ENCODE peak calls at places on chromosome 13, in ten cellular contexts. P, R, G, J, Z, M, N, Y, A and K are unnamed samples.
A peak's percentile ranks its signal among the peaks of the same experiment; 100 is the strongest.

GRCh38 chr13:30341815-30342570 is 34.6 kb upstream of the KATNAL1 start:
- DNase-seq in P (no peak), R (peak; percentile 88), G (no peak), J (peak; percentile 92), Z (peak; percentile 31), M (no peak), N (peak; percentile 92), Y (peak; percentile 94), A (peak; percentile 81), K (no peak)

GRCh38 chr13:20161275-20161950 is 561 bp upstream of the GJA3 start:
- DNase-seq in P (no peak), R (no peak), G (peak; percentile 12), J (no peak), Z (no peak), M (no peak), N (no peak), Y (no peak), A (peak; percentile 50), K (peak; percentile 64)

GRCh38 chr13:44386932-44387556 is 13.4 kb downstream of the SERP2 start:
- DNase-seq in P (no peak), R (no peak), G (no peak), J (no peak), Z (no peak), M (no peak), N (no peak), Y (no peak), A (no peak), K (no peak)

GRCh38 chr13:96091932-96092253 is 2.0 kb downstream of the HS6ST3 start:
- DNase-seq in P (no peak), R (no peak), G (no peak), J (no peak), Z (no peak), M (no peak), N (no peak), Y (no peak), A (no peak), K (no peak)

GRCh38 chr13:109256866-109257760 is 529.3 kb downstream of the IRS2 start:
- DNase-seq in P (no peak), R (peak; percentile 92), G (no peak), J (no peak), Z (peak; percentile 96), M (no peak), N (no peak), Y (peak; percentile 95), A (no peak), K (peak; percentile 77)

GRCh38 chr13:38702609-38703008 is 15.7 kb downstream of the FREM2 start:
- DNase-seq in P (no peak), R (no peak), G (no peak), J (no peak), Z (no peak), M (no peak), N (no peak), Y (no peak), A (no peak), K (no peak)

GRCh38 chr13:41388143-41388881 is 69.0 kb upstream of the RGCC start:
- DNase-seq in P (no peak), R (no peak), G (no peak), J (no peak), Z (no peak), M (no peak), N (no peak), Y (no peak), A (no peak), K (no peak)

GRCh38 chr13:44734204-44734707 is 158.1 kb upstream of the TSC22D1 start:
- DNase-seq in P (no peak), R (peak; percentile 92), G (no peak), J (no peak), Z (no peak), M (no peak), N (peak; percentile 69), Y (peak; percentile 36), A (peak; percentile 50), K (no peak)

GRCh38 chr13:100454876-100455275 is 133.7 kb downstream of the GGACT start:
- DNase-seq in P (no peak), R (no peak), G (no peak), J (no peak), Z (no peak), M (no peak), N (no peak), Y (peak; percentile 39), A (no peak), K (no peak)

GRCh38 chr13:112852392-112852791 is 116.6 kb upstream of the MCF2L start:
- DNase-seq in P (no peak), R (no peak), G (no peak), J (no peak), Z (no peak), M (no peak), N (peak; percentile 31), Y (no peak), A (no peak), K (no peak)

GRCh38 chr13:73803997-73804396 is 330.2 kb downstream of the KLF12 start:
- DNase-seq in P (no peak), R (no peak), G (no peak), J (no peak), Z (no peak), M (no peak), N (no peak), Y (peak; percentile 88), A (no peak), K (no peak)

GRCh38 chr13:84439108-84439507 is 556.8 kb upstream of the SLITRK1 start:
- DNase-seq in P (no peak), R (no peak), G (no peak), J (no peak), Z (no peak), M (no peak), N (no peak), Y (peak; percentile 66), A (no peak), K (no peak)

GRCh38 chr13:39224841-39225240 is 186.6 kb downstream of the NHLRC3 start:
- DNase-seq in P (no peak), R (no peak), G (no peak), J (no peak), Z (no peak), M (no peak), N (no peak), Y (no peak), A (no peak), K (no peak)

GRCh38 chr13:66689037-66689619 is 541.0 kb downstream of the PCDH9 start:
- DNase-seq in P (no peak), R (no peak), G (no peak), J (no peak), Z (no peak), M (no peak), N (no peak), Y (no peak), A (no peak), K (peak; percentile 14)

GRCh38 chr13:73945371-73945770 is 188.8 kb downstream of the KLF12 start:
- DNase-seq in P (no peak), R (no peak), G (no peak), J (no peak), Z (no peak), M (no peak), N (no peak), Y (no peak), A (no peak), K (no peak)

GRCh38 chr13:106159295-106160195 is 375.9 kb downstream of the EFNB2 start:
- DNase-seq in P (no peak), R (no peak), G (no peak), J (no peak), Z (peak; percentile 20), M (no peak), N (no peak), Y (no peak), A (no peak), K (no peak)

GRCh38 chr13:50908371-50908770 is 1.2 kb upstream of the RNASEH2B start:
- DNase-seq in P (no peak), R (no peak), G (no peak), J (no peak), Z (no peak), M (no peak), N (no peak), Y (no peak), A (no peak), K (no peak)

GRCh38 chr13:19067767-19068166 is 113.9 kb downstream of the TUBA3C start:
- DNase-seq in P (no peak), R (no peak), G (no peak), J (no peak), Z (no peak), M (no peak), N (no peak), Y (no peak), A (no peak), K (no peak)

GRCh38 chr13:98829541-98829940 is 77.1 kb upstream of the SLC15A1 start:
- DNase-seq in P (no peak), R (no peak), G (no peak), J (no peak), Z (no peak), M (no peak), N (no peak), Y (no peak), A (no peak), K (no peak)

GRCh38 chr13:112177459-112177858 is 110.5 kb downstream of the SOX1 start:
- DNase-seq in P (no peak), R (no peak), G (no peak), J (no peak), Z (no peak), M (no peak), N (no peak), Y (no peak), A (no peak), K (peak; percentile 37)

GRCh38 chr13:45615501-45616101 is at the start of gene ERICH6B:
- DNase-seq in P (no peak), R (no peak), G (no peak), J (peak; percentile 71), Z (no peak), M (no peak), N (peak; percentile 52), Y (peak; percentile 3), A (peak; percentile 20), K (peak; percentile 97)

GRCh38 chr13:87538366-87539052 is 132.7 kb upstream of the SLITRK5 start:
- DNase-seq in P (no peak), R (no peak), G (no peak), J (no peak), Z (no peak), M (no peak), N (no peak), Y (no peak), A (no peak), K (no peak)

GRCh38 chr13:112877496-112877895 is 91.5 kb upstream of the MCF2L start:
- DNase-seq in P (no peak), R (no peak), G (no peak), J (no peak), Z (no peak), M (no peak), N (no peak), Y (no peak), A (peak; percentile 6), K (no peak)

GRCh38 chr13:19713186-19713965 is 69.4 kb downstream of the PSPC1 start:
- DNase-seq in P (no peak), R (no peak), G (no peak), J (no peak), Z (peak; percentile 34), M (peak; percentile 5), N (no peak), Y (peak; percentile 67), A (no peak), K (no peak)

GRCh38 chr13:45292176-45292575 is 48.8 kb downstream of the TPT1 start:
- DNase-seq in P (no peak), R (no peak), G (no peak), J (no peak), Z (no peak), M (no peak), N (no peak), Y (no peak), A (no peak), K (no peak)

GRCh38 chr13:28819748-28820098 is 416 bp upstream of the MTUS2 start:
- DNase-seq in P (peak; percentile 82), R (no peak), G (no peak), J (no peak), Z (peak; percentile 35), M (peak; percentile 13), N (peak; percentile 74), Y (no peak), A (peak; percentile 77), K (peak; percentile 84)

GRCh38 chr13:70203661-70204229 is 95.5 kb upstream of the KLHL1 start:
- DNase-seq in P (no peak), R (no peak), G (no peak), J (no peak), Z (no peak), M (no peak), N (no peak), Y (no peak), A (no peak), K (peak; percentile 5)

GRCh38 chr13:89097994-89098393 is 1426.8 kb downstream of the SLITRK5 start:
- DNase-seq in P (no peak), R (no peak), G (no peak), J (no peak), Z (no peak), M (no peak), N (no peak), Y (no peak), A (no peak), K (no peak)